ENCODE peak calls at places on chromosome 5, in seven cellular contexts. One of them, this sample, is unnamed.

GRCh38 chr5:91535508-91535907 is 152.4 kb upstream of the ARRDC3 start:
- DNase-seq in NB4: no peak
- DNase-seq in GM23338: peak; percentile 6
- DNase-seq in cardiac fibroblast: no peak
- DNase-seq in heart left ventricle: no peak
- DNase-seq in HFF-Myc: no peak
- DNase-seq in body of pancreas: no peak
- DNase-seq in this sample: no peak

GRCh38 chr5:93072831-93073459 is 508.1 kb downstream of the NR2F1-AS1 start:
- DNase-seq in NB4: no peak
- DNase-seq in GM23338: no peak
- DNase-seq in cardiac fibroblast: peak; percentile 69
- DNase-seq in heart left ventricle: no peak
- DNase-seq in HFF-Myc: no peak
- DNase-seq in body of pancreas: no peak
- DNase-seq in this sample: peak; percentile 48

GRCh38 chr5:138927979-138928378 is 52.8 kb upstream of the LRRTM2 start:
- DNase-seq in NB4: no peak
- DNase-seq in GM23338: no peak
- DNase-seq in cardiac fibroblast: no peak
- DNase-seq in heart left ventricle: peak; percentile 85
- DNase-seq in HFF-Myc: no peak
- DNase-seq in body of pancreas: peak; percentile 92
- DNase-seq in this sample: peak; percentile 28

GRCh38 chr5:16690243-16690839 is 73.5 kb upstream of the RETREG1 start:
- DNase-seq in NB4: peak; percentile 47
- DNase-seq in GM23338: peak; percentile 85
- DNase-seq in cardiac fibroblast: peak; percentile 70
- DNase-seq in heart left ventricle: no peak
- DNase-seq in HFF-Myc: no peak
- DNase-seq in body of pancreas: peak; percentile 50
- DNase-seq in this sample: peak; percentile 68

GRCh38 chr5:74643160-74643562 is 2.6 kb upstream of the ENC1 start:
- DNase-seq in NB4: peak; percentile 95
- DNase-seq in GM23338: no peak
- DNase-seq in cardiac fibroblast: peak; percentile 99
- DNase-seq in heart left ventricle: no peak
- DNase-seq in HFF-Myc: peak; percentile 70
- DNase-seq in body of pancreas: no peak
- DNase-seq in this sample: peak; percentile 96

GRCh38 chr5:99721487-99721886 is 792.7 kb upstream of the CHD1 start:
- DNase-seq in NB4: no peak
- DNase-seq in GM23338: no peak
- DNase-seq in cardiac fibroblast: no peak
- DNase-seq in heart left ventricle: no peak
- DNase-seq in HFF-Myc: no peak
- DNase-seq in body of pancreas: no peak
- DNase-seq in this sample: no peak

GRCh38 chr5:180816608-180817534 is 14.3 kb upstream of the MGAT1 start:
- DNase-seq in NB4: peak; percentile 63
- DNase-seq in GM23338: no peak
- DNase-seq in cardiac fibroblast: peak; percentile 24
- DNase-seq in heart left ventricle: no peak
- DNase-seq in HFF-Myc: no peak
- DNase-seq in body of pancreas: no peak
- DNase-seq in this sample: peak; percentile 69

GRCh38 chr5:137605377-137605776 is 106.3 kb upstream of the SPOCK1 start:
- DNase-seq in NB4: no peak
- DNase-seq in GM23338: peak; percentile 62
- DNase-seq in cardiac fibroblast: peak; percentile 9
- DNase-seq in heart left ventricle: no peak
- DNase-seq in HFF-Myc: no peak
- DNase-seq in body of pancreas: no peak
- DNase-seq in this sample: peak; percentile 17

GRCh38 chr5:175873090-175873454 is 1.7 kb downstream of the CPLX2 start:
- DNase-seq in NB4: peak; percentile 49
- DNase-seq in GM23338: peak; percentile 79
- DNase-seq in cardiac fibroblast: no peak
- DNase-seq in heart left ventricle: no peak
- DNase-seq in HFF-Myc: no peak
- DNase-seq in body of pancreas: peak; percentile 37
- DNase-seq in this sample: no peak

GRCh38 chr5:180021900-180022299 is 49.7 kb downstream of the RNF130 start:
- DNase-seq in NB4: no peak
- DNase-seq in GM23338: peak; percentile 68
- DNase-seq in cardiac fibroblast: no peak
- DNase-seq in heart left ventricle: no peak
- DNase-seq in HFF-Myc: no peak
- DNase-seq in body of pancreas: no peak
- DNase-seq in this sample: no peak

GRCh38 chr5:74206571-74207550 is 433.7 kb downstream of the ENC1 start:
- DNase-seq in NB4: no peak
- DNase-seq in GM23338: peak; percentile 38
- DNase-seq in cardiac fibroblast: peak; percentile 72
- DNase-seq in heart left ventricle: peak; percentile 68
- DNase-seq in HFF-Myc: peak; percentile 55
- DNase-seq in body of pancreas: peak; percentile 67
- DNase-seq in this sample: peak; percentile 49

GRCh38 chr5:65084774-65085173 is 316.0 kb downstream of the CWC27 start:
- DNase-seq in NB4: no peak
- DNase-seq in GM23338: no peak
- DNase-seq in cardiac fibroblast: no peak
- DNase-seq in heart left ventricle: no peak
- DNase-seq in HFF-Myc: no peak
- DNase-seq in body of pancreas: no peak
- DNase-seq in this sample: no peak

GRCh38 chr5:131263648-131264452 is at the start of gene CDC42SE2:
- DNase-seq in NB4: peak; percentile 94
- DNase-seq in GM23338: peak; percentile 93
- DNase-seq in cardiac fibroblast: peak; percentile 76
- DNase-seq in heart left ventricle: peak; percentile 92
- DNase-seq in HFF-Myc: peak; percentile 29
- DNase-seq in body of pancreas: peak; percentile 91
- DNase-seq in this sample: peak; percentile 83

GRCh38 chr5:134125195-134126015 is 10.9 kb downstream of the TCF7 start:
- DNase-seq in NB4: no peak
- DNase-seq in GM23338: no peak
- DNase-seq in cardiac fibroblast: peak; percentile 96
- DNase-seq in heart left ventricle: no peak
- DNase-seq in HFF-Myc: peak; percentile 87
- DNase-seq in body of pancreas: peak; percentile 76
- DNase-seq in this sample: peak; percentile 75

GRCh38 chr5:143698534-143698933 is 113.4 kb upstream of the HMHB1 start:
- DNase-seq in NB4: no peak
- DNase-seq in GM23338: no peak
- DNase-seq in cardiac fibroblast: no peak
- DNase-seq in heart left ventricle: no peak
- DNase-seq in HFF-Myc: no peak
- DNase-seq in body of pancreas: no peak
- DNase-seq in this sample: no peak

GRCh38 chr5:14081791-14082190 is 61.4 kb upstream of the TRIO start:
- DNase-seq in NB4: no peak
- DNase-seq in GM23338: no peak
- DNase-seq in cardiac fibroblast: peak; percentile 64
- DNase-seq in heart left ventricle: no peak
- DNase-seq in HFF-Myc: no peak
- DNase-seq in body of pancreas: no peak
- DNase-seq in this sample: no peak

GRCh38 chr5:6833406-6833805 is 120.2 kb downstream of the TENT4A start:
- DNase-seq in NB4: no peak
- DNase-seq in GM23338: no peak
- DNase-seq in cardiac fibroblast: no peak
- DNase-seq in heart left ventricle: no peak
- DNase-seq in HFF-Myc: no peak
- DNase-seq in body of pancreas: no peak
- DNase-seq in this sample: no peak

GRCh38 chr5:56072863-56073777 is 78.4 kb upstream of the IL6ST start:
- DNase-seq in NB4: no peak
- DNase-seq in GM23338: no peak
- DNase-seq in cardiac fibroblast: no peak
- DNase-seq in heart left ventricle: no peak
- DNase-seq in HFF-Myc: no peak
- DNase-seq in body of pancreas: no peak
- DNase-seq in this sample: peak; percentile 62

GRCh38 chr5:163696270-163696887 is 191.0 kb downstream of the MAT2B start:
- DNase-seq in NB4: peak; percentile 74
- DNase-seq in GM23338: peak; percentile 88
- DNase-seq in cardiac fibroblast: peak; percentile 90
- DNase-seq in heart left ventricle: no peak
- DNase-seq in HFF-Myc: peak; percentile 60
- DNase-seq in body of pancreas: peak; percentile 30
- DNase-seq in this sample: peak; percentile 80

GRCh38 chr5:38515648-38516047 is 40.8 kb downstream of the LIFR start:
- DNase-seq in NB4: no peak
- DNase-seq in GM23338: no peak
- DNase-seq in cardiac fibroblast: peak; percentile 45
- DNase-seq in heart left ventricle: no peak
- DNase-seq in HFF-Myc: no peak
- DNase-seq in body of pancreas: no peak
- DNase-seq in this sample: peak; percentile 44
- TF ChIP-seq CTCF in NB4: peak; percentile 21
- TF ChIP-seq CTCF in GM23338: peak; percentile 38
- TF ChIP-seq CTCF in cardiac fibroblast: peak; percentile 46
- TF ChIP-seq CTCF in heart left ventricle: no peak
- TF ChIP-seq CTCF in HFF-Myc: peak; percentile 65
- TF ChIP-seq CTCF in body of pancreas: no peak
- TF ChIP-seq CTCF in this sample: peak; percentile 55

GRCh38 chr5:57416246-57416996 is 66.2 kb downstream of the ACTBL2 start:
- DNase-seq in NB4: no peak
- DNase-seq in GM23338: no peak
- DNase-seq in cardiac fibroblast: peak; percentile 25
- DNase-seq in heart left ventricle: no peak
- DNase-seq in HFF-Myc: peak; percentile 91
- DNase-seq in body of pancreas: no peak
- DNase-seq in this sample: peak; percentile 67

GRCh38 chr5:57414857-57415256 is 67.8 kb downstream of the ACTBL2 start:
- DNase-seq in NB4: no peak
- DNase-seq in GM23338: no peak
- DNase-seq in cardiac fibroblast: no peak
- DNase-seq in heart left ventricle: no peak
- DNase-seq in HFF-Myc: no peak
- DNase-seq in body of pancreas: no peak
- DNase-seq in this sample: no peak

GRCh38 chr5:57420821-57421220 is 61.8 kb downstream of the ACTBL2 start:
- DNase-seq in NB4: no peak
- DNase-seq in GM23338: no peak
- DNase-seq in cardiac fibroblast: no peak
- DNase-seq in heart left ventricle: no peak
- DNase-seq in HFF-Myc: no peak
- DNase-seq in body of pancreas: no peak
- DNase-seq in this sample: no peak

GRCh38 chr5:57417320-57417719 is 65.3 kb downstream of the ACTBL2 start:
- DNase-seq in NB4: no peak
- DNase-seq in GM23338: no peak
- DNase-seq in cardiac fibroblast: no peak
- DNase-seq in heart left ventricle: no peak
- DNase-seq in HFF-Myc: no peak
- DNase-seq in body of pancreas: no peak
- DNase-seq in this sample: no peak

DNA sequence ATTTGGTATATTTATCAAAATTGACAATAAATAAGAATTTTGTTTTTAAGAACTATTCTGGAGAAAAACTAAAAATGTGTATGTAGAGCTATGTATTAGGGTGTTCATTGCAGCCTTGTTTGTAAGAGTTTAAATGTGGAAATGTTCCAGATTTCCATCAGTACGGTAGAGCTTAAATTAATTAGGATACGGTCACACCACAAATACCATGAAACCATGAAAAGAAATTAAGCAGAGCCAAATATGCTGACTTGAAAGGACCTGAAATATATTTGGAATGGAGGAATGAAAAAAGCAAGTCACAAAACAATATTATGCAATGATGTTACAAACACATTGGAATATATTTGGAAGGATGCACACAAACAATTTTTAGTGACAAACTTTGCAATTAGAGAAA is 64.6 kb downstream of the ACTBL2 start:
- DNase-seq in NB4: no peak
- DNase-seq in GM23338: no peak
- DNase-seq in cardiac fibroblast: no peak
- DNase-seq in heart left ventricle: no peak
- DNase-seq in HFF-Myc: no peak
- DNase-seq in body of pancreas: no peak
- DNase-seq in this sample: no peak
- H3K4me3 ChIP-seq in NB4: no peak overlapping the region
- H3K4me3 ChIP-seq in GM23338: no peak overlapping the region
- H3K4me3 ChIP-seq in cardiac fibroblast: no peak overlapping the region
- H3K4me3 ChIP-seq in heart left ventricle: no peak overlapping the region
- H3K4me3 ChIP-seq in HFF-Myc: no peak overlapping the region
- H3K4me3 ChIP-seq in body of pancreas: no peak overlapping the region
- H3K4me3 ChIP-seq in this sample: no peak overlapping the region

GRCh38 chr5:132754947-132755346 is 7.7 kb downstream of the CCNI2 start:
- DNase-seq in NB4: peak; percentile 38
- DNase-seq in GM23338: peak; percentile 67
- DNase-seq in cardiac fibroblast: peak; percentile 37
- DNase-seq in heart left ventricle: no peak
- DNase-seq in HFF-Myc: no peak
- DNase-seq in body of pancreas: no peak
- DNase-seq in this sample: peak; percentile 52
- TF ChIP-seq CTCF in NB4: peak; percentile 3
- TF ChIP-seq CTCF in GM23338: peak; percentile 50
- TF ChIP-seq CTCF in cardiac fibroblast: peak; percentile 20
- TF ChIP-seq CTCF in heart left ventricle: no peak
- TF ChIP-seq CTCF in HFF-Myc: peak; percentile 14
- TF ChIP-seq CTCF in body of pancreas: no peak
- TF ChIP-seq CTCF in this sample: peak; percentile 48

GRCh38 chr5:172280937-172281336 is 2.6 kb downstream of the UBTD2 start:
- DNase-seq in NB4: no peak
- DNase-seq in GM23338: no peak
- DNase-seq in cardiac fibroblast: peak; percentile 45
- DNase-seq in heart left ventricle: no peak
- DNase-seq in HFF-Myc: no peak
- DNase-seq in body of pancreas: no peak
- DNase-seq in this sample: peak; percentile 86

GRCh38 chr5:172274951-172275753 is 8.4 kb downstream of the UBTD2 start:
- DNase-seq in NB4: no peak
- DNase-seq in GM23338: no peak
- DNase-seq in cardiac fibroblast: peak; percentile 68
- DNase-seq in heart left ventricle: no peak
- DNase-seq in HFF-Myc: no peak
- DNase-seq in body of pancreas: no peak
- DNase-seq in this sample: no peak

GRCh38 chr5:172278356-172278755 is 5.2 kb downstream of the UBTD2 start:
- DNase-seq in NB4: no peak
- DNase-seq in GM23338: no peak
- DNase-seq in cardiac fibroblast: no peak
- DNase-seq in heart left ventricle: no peak
- DNase-seq in HFF-Myc: no peak
- DNase-seq in body of pancreas: no peak
- DNase-seq in this sample: no peak

GRCh38 chr5:172280317-172280716 is 3.2 kb downstream of the UBTD2 start:
- DNase-seq in NB4: no peak
- DNase-seq in GM23338: no peak
- DNase-seq in cardiac fibroblast: no peak
- DNase-seq in heart left ventricle: no peak
- DNase-seq in HFF-Myc: no peak
- DNase-seq in body of pancreas: no peak
- DNase-seq in this sample: no peak

DNA sequence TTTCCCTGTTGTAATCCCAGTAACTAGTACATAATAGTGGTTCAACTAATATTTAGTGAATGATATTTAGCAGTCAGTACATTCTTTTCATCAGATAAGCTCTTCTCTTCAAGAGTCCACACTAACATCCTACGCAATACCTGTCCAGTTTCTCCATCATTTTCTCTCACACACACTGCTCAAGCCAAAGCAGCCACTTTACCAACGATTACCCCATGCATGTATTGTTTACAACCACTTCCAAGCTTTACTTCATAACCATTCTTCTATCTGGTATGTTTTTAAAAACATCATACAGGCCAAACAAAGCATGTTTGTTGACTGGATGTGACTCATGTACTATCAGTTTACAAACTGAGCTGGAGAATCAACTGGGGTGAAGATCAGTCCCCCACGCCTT is 7.3 kb downstream of the UBTD2 start:
- DNase-seq in NB4: no peak
- DNase-seq in GM23338: no peak
- DNase-seq in cardiac fibroblast: peak; percentile 81
- DNase-seq in heart left ventricle: no peak
- DNase-seq in HFF-Myc: no peak
- DNase-seq in body of pancreas: no peak
- DNase-seq in this sample: peak; percentile 69
- H3K4me3 ChIP-seq in NB4: no peak overlapping the region
- H3K4me3 ChIP-seq in GM23338: no peak overlapping the region
- H3K4me3 ChIP-seq in cardiac fibroblast: no peak overlapping the region
- H3K4me3 ChIP-seq in heart left ventricle: no peak overlapping the region
- H3K4me3 ChIP-seq in HFF-Myc: no peak overlapping the region
- H3K4me3 ChIP-seq in body of pancreas: no peak overlapping the region
- H3K4me3 ChIP-seq in this sample: no peak overlapping the region

This sample was measured in fibroblast of villous mesenchyme.